ENCODE peak calls at places on chromosome X, in six cellular contexts. One of them, this sample, is unnamed.

GRCh38 chrX:150363561-150364346 is 637 bp downstream of the MAMLD1 start:
- DNase-seq in neural crest cell: peak
- DNase-seq in dermis blood vessel endothelial cell: peak
- DNase-seq in lower lobe of right lung: peak
- DNase-seq in NCI-H1092 treated with DMSO at 0.1 percent for 48 hours: peak
- DNase-seq in Right ventricle myocardium superior: peak
- DNase-seq in this sample: no peak

GRCh38 chrX:12581546-12581945 is 209.7 kb upstream of the PRPS2 start:
- DNase-seq in NCI-H1092 treated with DMSO at 0.1 percent for 48 hours: no peak
- DNase-seq in neural crest cell: no peak
- DNase-seq in lower lobe of right lung: no peak
- DNase-seq in dermis blood vessel endothelial cell: no peak
- DNase-seq in Right ventricle myocardium superior: no peak
- DNase-seq in this sample: no peak

GRCh38 chrX:111447298-111447697 is 35.3 kb upstream of the DCX start:
- DNase-seq in lower lobe of right lung: no peak
- DNase-seq in neural crest cell: peak
- DNase-seq in dermis blood vessel endothelial cell: no peak
- DNase-seq in Right ventricle myocardium superior: no peak
- DNase-seq in NCI-H1092 treated with DMSO at 0.1 percent for 48 hours: peak
- DNase-seq in this sample: no peak

GRCh38 chrX:134444681-134445080 is 15.3 kb upstream of the HPRT1 start:
- DNase-seq in NCI-H1092 treated with DMSO at 0.1 percent for 48 hours: no peak
- DNase-seq in neural crest cell: no peak
- DNase-seq in lower lobe of right lung: no peak
- DNase-seq in Right ventricle myocardium superior: no peak
- DNase-seq in dermis blood vessel endothelial cell: no peak
- DNase-seq in this sample: no peak

GRCh38 chrX:103275947-103276567 is 493 bp downstream of the TCEAL5 start:
- DNase-seq in Right ventricle myocardium superior: no peak
- DNase-seq in lower lobe of right lung: no peak
- DNase-seq in NCI-H1092 treated with DMSO at 0.1 percent for 48 hours: no peak
- DNase-seq in dermis blood vessel endothelial cell: no peak
- DNase-seq in neural crest cell: no peak
- DNase-seq in this sample: no peak

GRCh38 chrX:14095702-14096101 is 66.0 kb upstream of the GEMIN8 start:
- DNase-seq in Right ventricle myocardium superior: peak
- DNase-seq in dermis blood vessel endothelial cell: peak
- DNase-seq in neural crest cell: peak
- DNase-seq in NCI-H1092 treated with DMSO at 0.1 percent for 48 hours: no peak
- DNase-seq in lower lobe of right lung: no peak
- DNase-seq in this sample: no peak

GRCh38 chrX:154019061-154019621 is 561 bp downstream of the IRAK1 start:
- DNase-seq in Right ventricle myocardium superior: no peak
- DNase-seq in neural crest cell: no peak
- DNase-seq in lower lobe of right lung: no peak
- DNase-seq in dermis blood vessel endothelial cell: peak
- DNase-seq in NCI-H1092 treated with DMSO at 0.1 percent for 48 hours: no peak
- DNase-seq in this sample: no peak

GRCh38 chrX:3119376-3119775 is 78.1 kb downstream of the ARSF start:
- DNase-seq in Right ventricle myocardium superior: no peak
- DNase-seq in lower lobe of right lung: no peak
- DNase-seq in dermis blood vessel endothelial cell: no peak
- DNase-seq in neural crest cell: no peak
- DNase-seq in NCI-H1092 treated with DMSO at 0.1 percent for 48 hours: no peak
- DNase-seq in this sample: no peak

GRCh38 chrX:44698328-44698727 is 145.5 kb upstream of the DUSP21 start:
- DNase-seq in lower lobe of right lung: no peak
- DNase-seq in dermis blood vessel endothelial cell: no peak
- DNase-seq in Right ventricle myocardium superior: no peak
- DNase-seq in NCI-H1092 treated with DMSO at 0.1 percent for 48 hours: no peak
- DNase-seq in neural crest cell: no peak
- DNase-seq in this sample: no peak

GRCh38 chrX:16610121-16610565 is 39.8 kb upstream of the S100G start:
- DNase-seq in dermis blood vessel endothelial cell: peak
- DNase-seq in NCI-H1092 treated with DMSO at 0.1 percent for 48 hours: no peak
- DNase-seq in neural crest cell: no peak
- DNase-seq in lower lobe of right lung: no peak
- DNase-seq in Right ventricle myocardium superior: no peak
- DNase-seq in this sample: no peak

GRCh38 chrX:70042399-70043371 is 7.1 kb downstream of the AWAT2 start:
- DNase-seq in lower lobe of right lung: no peak
- DNase-seq in dermis blood vessel endothelial cell: peak
- DNase-seq in NCI-H1092 treated with DMSO at 0.1 percent for 48 hours: no peak
- DNase-seq in neural crest cell: no peak
- DNase-seq in Right ventricle myocardium superior: no peak
- DNase-seq in this sample: no peak

GRCh38 chrX:124232523-124233201 is 99.8 kb upstream of the TEX13D start:
- DNase-seq in NCI-H1092 treated with DMSO at 0.1 percent for 48 hours: no peak
- DNase-seq in dermis blood vessel endothelial cell: no peak
- DNase-seq in lower lobe of right lung: no peak
- DNase-seq in neural crest cell: no peak
- DNase-seq in Right ventricle myocardium superior: no peak
- DNase-seq in this sample: no peak

GRCh38 chrX:118038614-118039365 is 77.8 kb downstream of the KLHL13 start:
- DNase-seq in NCI-H1092 treated with DMSO at 0.1 percent for 48 hours: no peak
- DNase-seq in lower lobe of right lung: no peak
- DNase-seq in Right ventricle myocardium superior: no peak
- DNase-seq in neural crest cell: no peak
- DNase-seq in dermis blood vessel endothelial cell: no peak
- DNase-seq in this sample: no peak

GRCh38 chrX:105297041-105297440 is 76.5 kb upstream of the TEX13A start:
- DNase-seq in Right ventricle myocardium superior: no peak
- DNase-seq in lower lobe of right lung: no peak
- DNase-seq in neural crest cell: no peak
- DNase-seq in NCI-H1092 treated with DMSO at 0.1 percent for 48 hours: no peak
- DNase-seq in dermis blood vessel endothelial cell: no peak
- DNase-seq in this sample: no peak

GRCh38 chrX:12770440-12770839 is 20.8 kb upstream of the PRPS2 start:
- DNase-seq in NCI-H1092 treated with DMSO at 0.1 percent for 48 hours: peak
- DNase-seq in lower lobe of right lung: no peak
- DNase-seq in Right ventricle myocardium superior: no peak
- DNase-seq in dermis blood vessel endothelial cell: peak
- DNase-seq in neural crest cell: no peak
- DNase-seq in this sample: no peak

GRCh38 chrX:1686642-1687041 is 71.8 kb downstream of the ASMT start:
- DNase-seq in Right ventricle myocardium superior: no peak
- DNase-seq in NCI-H1092 treated with DMSO at 0.1 percent for 48 hours: no peak
- DNase-seq in dermis blood vessel endothelial cell: no peak
- DNase-seq in lower lobe of right lung: no peak
- DNase-seq in neural crest cell: no peak
- DNase-seq in this sample: no peak

GRCh38 chrX:66553973-66554372 is 84.9 kb downstream of the EDA2R start:
- DNase-seq in Right ventricle myocardium superior: no peak
- DNase-seq in NCI-H1092 treated with DMSO at 0.1 percent for 48 hours: no peak
- DNase-seq in dermis blood vessel endothelial cell: no peak
- DNase-seq in neural crest cell: no peak
- DNase-seq in lower lobe of right lung: no peak
- DNase-seq in this sample: no peak

This sample was measured in esophagus squamous epithelium.